ENCODE peak calls at places on chromosomes 5 and 9, in four cellular contexts. E, V, U and C are unnamed samples.

GRCh38 chr9:80094176-80094771 is 522.5 kb downstream of the TLE4 start:
- DNase-seq in E (no peak), U (no peak), V (no peak), C (no peak)

GRCh38 chr5:110086658-110087388 is 397.1 kb downstream of the MAN2A1 start:
- DNase-seq in V (no peak), U (peak; percentile 90), E (no peak), C (peak; percentile 8)

GRCh38 chr9:33116855-33117254 is 40.4 kb upstream of the SMU1 start:
- DNase-seq in U (no peak), V (no peak), E (no peak), C (no peak)

GRCh38 chr9:128091571-128091970 is 23.5 kb downstream of the SLC25A25 start:
- DNase-seq in V (no peak), E (no peak), U (no peak), C (no peak)

GRCh38 chr9:98118640-98119601 is at the start of gene TRIM14:
- DNase-seq in V (peak; percentile 26), U (peak; percentile 49), E (peak; percentile 32), C (peak; percentile 23)

GRCh38 chr5:54243483-54244080 is 66.8 kb downstream of the ARL15 start:
- DNase-seq in E (peak; percentile 27), U (peak; percentile 69), V (peak; percentile 16), C (peak; percentile 10)

GRCh38 chr9:91191443-91192378 is 170.0 kb downstream of the AUH start:
- DNase-seq in E (no peak), U (no peak), V (no peak), C (no peak)

GRCh38 chr5:119179857-119180641 is 109.2 kb downstream of the DMXL1 start:
- DNase-seq in E (no peak), V (no peak), U (peak; percentile 17), C (no peak)

GRCh38 chr9:114029311-114030170 is 48.6 kb downstream of the AMBP start:
- DNase-seq in V (no peak), E (no peak), U (no peak), C (no peak)

GRCh38 chr5:81233080-81233634 is at the start of gene CKMT2:
- DNase-seq in U (peak; percentile 30), E (peak; percentile 40), V (peak; percentile 79), C (no peak)
- H3K4me3 ChIP-seq in U (no peak within 1 kb of the TSS), E (no peak within 1 kb of the TSS), V (peak within 1 kb of the TSS; percentile 30), C (no peak within 1 kb of the TSS)

GRCh38 chr9:108551030-108551964 is 304.5 kb downstream of the ACTL7B start:
- DNase-seq in V (no peak), E (no peak), U (peak; percentile 87), C (no peak)
- H3K4me3 ChIP-seq in V (no peak overlapping the region), E (no peak overlapping the region), U (no peak overlapping the region), C (no peak overlapping the region)

GRCh38 chr5:126354012-126354856 is 69.0 kb upstream of the GRAMD2B start:
- DNase-seq in U (peak; percentile 99), V (no peak), E (no peak), C (peak; percentile 66)

GRCh38 chr5:126354857-126355731 is 68.1 kb upstream of the GRAMD2B start:
- DNase-seq in U (no peak), V (no peak), E (no peak), C (no peak)

GRCh38 chr5:126357585-126358342 is 65.4 kb upstream of the GRAMD2B start:
- DNase-seq in U (no peak), V (no peak), E (no peak), C (no peak)

GRCh38 chr5:126358525-126358924 is 64.7 kb upstream of the GRAMD2B start:
- DNase-seq in E (no peak), U (no peak), V (no peak), C (no peak)

DNA sequence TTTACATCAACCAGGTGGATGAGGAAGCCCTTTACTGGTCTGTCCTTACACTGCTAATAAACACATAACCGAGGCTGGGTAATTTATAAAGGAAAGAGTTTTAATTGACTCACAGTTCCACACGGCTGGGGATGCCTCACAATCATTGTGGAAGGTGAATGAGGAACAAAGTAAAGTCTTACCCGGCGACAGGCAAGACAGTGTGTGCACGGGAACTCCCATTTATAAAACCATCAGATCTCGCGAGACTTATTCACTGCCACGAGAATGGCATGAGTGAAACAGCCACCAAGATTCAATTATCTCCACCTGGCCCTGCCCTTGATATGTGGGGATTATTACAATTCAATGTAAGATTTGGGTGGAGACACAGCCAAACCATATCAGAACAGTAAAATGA is 67.3 kb upstream of the GRAMD2B start:
- DNase-seq in E (no peak), V (no peak), U (no peak), C (no peak)
- H3K4me3 ChIP-seq in E (no peak overlapping the region), V (no peak overlapping the region), U (no peak overlapping the region), C (no peak overlapping the region)

GRCh38 chr9:38422555-38423245 is 1.6 kb downstream of the IGFBPL1 start:
- DNase-seq in U (no peak), E (no peak), V (no peak), C (no peak)
- H3K4me3 ChIP-seq in U (no peak overlapping the region), E (peak overlapping the region; percentile 81), V (no peak overlapping the region), C (no peak overlapping the region)

GRCh38 chr5:179873176-179873575 is 14.6 kb upstream of the MRNIP start:
- DNase-seq in U (no peak), V (no peak), E (no peak), C (no peak)
- H3K4me3 ChIP-seq in U (no peak overlapping the region), V (no peak overlapping the region), E (no peak overlapping the region), C (no peak overlapping the region)

GRCh38 chr5:146633273-146633672 is 117.3 kb upstream of the GPR151 start:
- DNase-seq in E (no peak), U (no peak), V (no peak), C (no peak)
- H3K4me3 ChIP-seq in E (peak overlapping the region; percentile 4), U (no peak overlapping the region), V (no peak overlapping the region), C (no peak overlapping the region)

GRCh38 chr5:14357441-14357840 is 214.3 kb downstream of the TRIO start:
- DNase-seq in U (no peak), E (no peak), V (no peak), C (no peak)

GRCh38 chr5:14356305-14356704 is 213.2 kb downstream of the TRIO start:
- DNase-seq in V (no peak), E (no peak), U (no peak), C (no peak)

GRCh38 chr5:14358536-14358935 is 215.4 kb downstream of the TRIO start:
- DNase-seq in U (no peak), E (no peak), V (no peak), C (no peak)

GRCh38 chr5:14359069-14360043 is 216.2 kb downstream of the TRIO start:
- DNase-seq in U (no peak), E (no peak), V (no peak), C (no peak)

DNA sequence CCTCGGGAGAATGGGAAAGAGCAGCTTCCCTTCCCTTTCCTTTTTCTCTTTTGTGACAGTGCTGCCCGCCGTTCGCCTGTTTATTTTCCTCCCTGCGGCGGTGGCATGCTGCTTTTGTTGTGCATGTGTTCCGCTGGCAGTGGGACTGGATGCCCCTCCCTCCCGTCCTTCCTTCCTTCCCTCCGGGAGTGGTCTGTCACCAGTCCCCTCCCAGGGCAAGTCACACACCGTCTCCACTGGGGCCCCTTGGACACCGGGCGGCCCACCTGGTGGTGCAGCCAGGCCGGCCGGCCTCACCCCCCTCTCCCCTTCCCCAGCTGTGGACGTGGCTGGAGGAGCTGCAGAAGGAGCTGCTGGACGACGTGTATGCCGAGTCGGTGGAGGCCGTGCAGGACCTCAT is 214.7 kb downstream of the TRIO start:
- DNase-seq in E (peak; percentile 39), V (no peak), U (no peak), C (no peak)
- H3K4me3 ChIP-seq in E (no peak overlapping the region), V (no peak overlapping the region), U (no peak overlapping the region), C (no peak overlapping the region)